ENCODE peak calls at places on chromosomes 2 and 18, in seven cellular contexts. Q is frontal cortex, U is transverse colon, T is Kasumi-1, F is EH, M is activated gamma-delta T cell treated with Interleukin-2 at 50 U/mL for 16 hours, X is HT1080. H is an unnamed sample.

GRCh38 chr2:48310581-48310980 is 219.4 kb upstream of the STON1 start:
- DNase-seq in Q (no peak), U (no peak), T (no peak), F (no peak), M (no peak), X (no peak), H (no peak)

GRCh38 chr18:12651651-12652050 is 6.3 kb downstream of the SPIRE1 start:
- DNase-seq in Q (no peak), U (no peak), T (no peak), F (no peak), M (no peak), X (no peak), H (no peak)

GRCh38 chr2:65275141-65275540 is 47.5 kb downstream of the ACTR2 start:
- DNase-seq in Q (no peak), U (no peak), T (no peak), F (no peak), M (no peak), X (no peak), H (no peak)

GRCh38 chr2:241193276-241193675 is 4.8 kb downstream of the ANO7 start:
- DNase-seq in Q (no peak), U (no peak), T (no peak), F (no peak), M (no peak), X (no peak), H (no peak)

GRCh38 chr18:77086656-77087390 is 45.8 kb downstream of the MBP start:
- DNase-seq in Q (no peak), U (peak), T (no peak), F (no peak), M (no peak), X (no peak), H (no peak)

GRCh38 chr2:192498747-192499146 is 304.0 kb upstream of the TMEFF2 start:
- DNase-seq in Q (no peak), U (no peak), T (no peak), F (no peak), M (no peak), X (no peak), H (no peak)

GRCh38 chr2:111202266-111203040 is 81.7 kb downstream of the BCL2L11 start:
- DNase-seq in Q (no peak), U (no peak), T (no peak), F (peak), M (no peak), X (peak), H (no peak)

GRCh38 chr2:205806126-205806905 is 124.0 kb downstream of the NRP2 start:
- DNase-seq in Q (no peak), U (peak), T (no peak), F (no peak), M (no peak), X (no peak), H (no peak)

GRCh38 chr2:107313316-107313715 is 427.3 kb upstream of the ST6GAL2 start:
- DNase-seq in Q (no peak), U (no peak), T (no peak), F (no peak), M (no peak), X (no peak), H (no peak)

GRCh38 chr2:231926180-231926741 is at the start of gene NPPC:
- DNase-seq in Q (peak), U (no peak), T (peak), F (peak), M (no peak), X (peak), H (peak)

GRCh38 chr2:241511091-241511741 is 2.8 kb upstream of the STK25 start:
- DNase-seq in Q (no peak), U (no peak), T (no peak), F (no peak), M (no peak), X (no peak), H (no peak)

GRCh38 chr2:239035361-239035814 is 187.5 kb downstream of the TWIST2 start:
- DNase-seq in Q (peak), U (peak), T (no peak), F (peak), M (peak), X (no peak), H (peak)

GRCh38 chr2:176103634-176104337 is 3.3 kb upstream of the HOXD11 start:
- DNase-seq in Q (no peak), U (no peak), T (no peak), F (no peak), M (no peak), X (no peak), H (no peak)

GRCh38 chr2:80054339-80054675 is 250.2 kb downstream of the LRRTM1 start:
- DNase-seq in Q (no peak), U (no peak), T (no peak), F (peak), M (no peak), X (peak), H (no peak)

H was measured in activated CD8-positive, alpha-beta memory T cell treated with anti-CD3 and anti-CD28 coated beads for 48 hours.